ENCODE peak calls at places on chromosomes 6 and 20, in eight cellular contexts. C, I, K, Z, L, H, A and R are unnamed samples.

GRCh38 chr20:8454137-8454712 is 322.2 kb downstream of the PLCB1 start:
- DNase-seq in Z (peak), I (no peak), A (peak), C (peak), H (peak), K (peak), L (no peak), R (peak)

GRCh38 chr20:14343658-14344057 is 6.2 kb upstream of the FLRT3 start:
- DNase-seq in H (no peak), I (no peak), L (no peak), Z (no peak), A (no peak), K (no peak), C (no peak), R (no peak)

GRCh38 chr6:53898026-53898795 is 103.4 kb downstream of the LRRC1 start:
- DNase-seq in H (peak), K (peak), Z (no peak), I (no peak), L (no peak), C (peak), A (peak), R (no peak)

GRCh38 chr6:108546079-108547049 is 14.4 kb upstream of the FOXO3 start:
- DNase-seq in Z (no peak), I (no peak), L (no peak), A (no peak), H (no peak), C (no peak), K (no peak), R (no peak)

GRCh38 chr6:163501440-163501839 is 86.9 kb downstream of the QKI start:
- DNase-seq in C (no peak), K (no peak), H (no peak), L (no peak), I (no peak), A (no peak), Z (no peak), R (no peak)

GRCh38 chr6:168133186-168133585 is 54.2 kb upstream of the FRMD1 start:
- DNase-seq in I (no peak), K (peak), L (no peak), C (peak), H (no peak), A (peak), Z (peak), R (no peak)

GRCh38 chr6:31888281-31889258 is 8.9 kb downstream of the EHMT2 start:
- DNase-seq in K (no peak), Z (no peak), L (no peak), H (no peak), A (no peak), C (no peak), I (peak), R (no peak)

GRCh38 chr20:839015-839414 is 5.5 kb downstream of the FAM110A start:
- DNase-seq in K (no peak), L (no peak), A (no peak), H (no peak), Z (no peak), C (no peak), I (no peak), R (no peak)

GRCh38 chr6:3457710-3458605 is 1.1 kb upstream of the SLC22A23 start:
- DNase-seq in I (no peak), Z (peak), C (no peak), A (no peak), H (no peak), L (peak), K (peak), R (peak)

GRCh38 chr6:38346291-38347079 is 293.2 kb downstream of the BTBD9 start:
- DNase-seq in K (peak), A (peak), I (no peak), H (no peak), Z (no peak), L (no peak), C (peak), R (peak)

GRCh38 chr6:137928286-137928685 is 61.2 kb downstream of the TNFAIP3 start:
- DNase-seq in H (no peak), L (no peak), A (no peak), Z (no peak), K (no peak), I (no peak), C (no peak), R (no peak)

GRCh38 chr6:148657053-148657452 is 89.8 kb upstream of the UST start:
- DNase-seq in I (no peak), A (peak), C (peak), Z (no peak), L (no peak), K (peak), H (no peak), R (no peak)